ENCODE peak calls at places on chromosomes 2 and 18, in ten cellular contexts. A is transverse colon, S is right cardiac atrium, L is iPS DF 6.9, Q is heart right ventricle, F is aorta, J is pancreas, G is lower lobe of right lung, V is H1, Z is gastrocnemius medialis. K is an unnamed sample. For H3K4me1, the result is how much of the 10 kb centered on the place peaks cover.

GRCh38 chr2:171128461-171128860 is 32.2 kb downstream of the TLK1 start:
- DNase-seq in A (no peak), S (no peak), L (no peak), Q (no peak), F (no peak), J (no peak), G (no peak), V (no peak), Z (no peak), K (no peak)

GRCh38 chr18:49911414-49911813 is 98.1 kb upstream of the ACAA2 start:
- DNase-seq in A (no peak), S (no peak), L (no peak), Q (no peak), F (no peak), J (no peak), G (no peak), V (no peak), Z (no peak), K (no peak)

GRCh38 chr2:58664523-58665155 is 423.5 kb upstream of the FANCL start:
- DNase-seq in A (no peak), S (no peak), L (no peak), Q (no peak), F (no peak), J (no peak), G (no peak), V (no peak), Z (no peak), K (no peak)

GRCh38 chr2:2572393-2573204 is 241.5 kb upstream of the MYT1L start:
- DNase-seq in A (no peak), S (no peak), L (no peak), Q (no peak), F (no peak), J (no peak), G (no peak), V (peak), Z (no peak), K (no peak)

GRCh38 chr2:208250401-208250800 is 4.5 kb downstream of the IDH1 start:
- DNase-seq in A (no peak), S (no peak), L (no peak), Q (no peak), F (no peak), J (no peak), G (no peak), V (no peak), Z (no peak), K (no peak)

GRCh38 chr2:168188011-168188410 is 59.4 kb downstream of the STK39 start:
- DNase-seq in A (no peak), S (no peak), L (no peak), Q (no peak), F (no peak), J (no peak), G (no peak), V (no peak), Z (no peak), K (no peak)

GRCh38 chr2:231343988-231344387 is 51.5 kb upstream of the B3GNT7 start:
- DNase-seq in A (no peak), S (no peak), L (no peak), Q (no peak), F (no peak), J (no peak), G (no peak), V (no peak), Z (no peak), K (no peak)

GRCh38 chr2:231299267-231299666 is 96.2 kb upstream of the B3GNT7 start:
- DNase-seq in A (no peak), S (no peak), L (no peak), Q (no peak), F (no peak), J (no peak), G (no peak), V (no peak), Z (no peak), K (no peak)

DNA sequence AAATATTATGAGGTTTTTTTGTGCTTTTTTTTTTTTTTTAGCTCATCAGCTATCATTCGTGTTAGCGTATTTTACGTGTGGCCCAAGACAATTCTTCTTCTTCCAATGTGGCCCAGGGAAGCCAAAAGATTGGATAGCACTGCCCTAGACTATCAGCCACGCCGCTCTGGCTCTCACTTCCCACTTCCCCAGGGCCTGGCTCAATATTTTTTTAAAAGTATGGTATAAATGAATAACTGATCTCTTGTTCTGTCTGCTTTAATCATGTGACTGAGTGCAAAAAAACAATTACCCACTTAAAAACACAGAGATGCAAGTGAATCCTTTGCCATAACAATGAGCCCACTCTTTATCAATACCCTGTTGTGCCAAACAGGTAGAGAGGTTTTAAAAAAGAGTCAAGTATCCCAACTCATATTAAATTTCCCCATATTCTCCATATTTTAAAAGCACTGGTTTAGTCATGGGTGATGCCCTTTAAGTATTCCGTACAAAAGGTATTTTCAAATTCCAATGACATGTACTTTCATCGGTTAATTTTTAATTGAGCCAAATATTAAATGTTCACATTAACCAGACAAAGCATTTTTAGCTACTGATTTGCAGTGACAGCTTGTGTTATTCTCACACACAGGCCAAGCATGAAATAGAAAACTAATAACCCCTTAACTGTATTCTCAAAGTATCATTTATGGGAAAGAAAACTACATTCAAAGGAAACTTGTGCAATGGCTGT is 12.6 kb downstream of the BCL2 start:
- DNase-seq in A (no peak), S (no peak), L (no peak), Q (no peak), F (no peak), J (no peak), G (no peak), V (no peak), Z (no peak), K (no peak)
- H3K4me1 ChIP-seq in A (under half), S (under half), L (under half), Q (under half), F (under half), J (under half), G (under half), V (under half), Z (under half), K (half or more)

GRCh38 chr2:42190191-42190590 is 21.0 kb downstream of the EML4 start:
- DNase-seq in A (no peak), S (no peak), L (no peak), Q (no peak), F (no peak), J (no peak), G (no peak), V (no peak), Z (no peak), K (no peak)

GRCh38 chr2:42191285-42192009 is 22.3 kb downstream of the EML4 start:
- DNase-seq in A (peak), S (no peak), L (no peak), Q (no peak), F (no peak), J (no peak), G (no peak), V (no peak), Z (no peak), K (no peak)

GRCh38 chr2:42192642-42193566 is 23.8 kb downstream of the EML4 start:
- DNase-seq in A (no peak), S (no peak), L (no peak), Q (no peak), F (no peak), J (no peak), G (no peak), V (no peak), Z (no peak), K (no peak)

GRCh38 chr2:42193722-42194187 is 24.6 kb downstream of the EML4 start:
- DNase-seq in A (no peak), S (no peak), L (no peak), Q (no peak), F (no peak), J (no peak), G (no peak), V (no peak), Z (no peak), K (no peak)

GRCh38 chr2:42192010-42192373 is 22.8 kb downstream of the EML4 start:
- DNase-seq in A (no peak), S (no peak), L (no peak), Q (no peak), F (no peak), J (no peak), G (no peak), V (no peak), Z (no peak), K (no peak)
- H3K4me3 ChIP-seq in A (no peak), S (no peak), L (no peak), Q (no peak), F (no peak), J (no peak), G (no peak), V (no peak), Z (no peak), K (no peak)

GRCh38 chr2:103174711-103175110 is 412.9 kb downstream of the TMEM182 start:
- DNase-seq in A (no peak), S (no peak), L (no peak), Q (no peak), F (no peak), J (no peak), G (no peak), V (no peak), Z (no peak), K (no peak)

GRCh38 chr2:103183061-103183460 is 421.2 kb downstream of the TMEM182 start:
- DNase-seq in A (no peak), S (no peak), L (no peak), Q (no peak), F (no peak), J (no peak), G (no peak), V (no peak), Z (no peak), K (no peak)

GRCh38 chr2:103176289-103176915 is 414.6 kb downstream of the TMEM182 start:
- DNase-seq in A (no peak), S (no peak), L (no peak), Q (no peak), F (no peak), J (no peak), G (no peak), V (no peak), Z (no peak), K (no peak)

DNA sequence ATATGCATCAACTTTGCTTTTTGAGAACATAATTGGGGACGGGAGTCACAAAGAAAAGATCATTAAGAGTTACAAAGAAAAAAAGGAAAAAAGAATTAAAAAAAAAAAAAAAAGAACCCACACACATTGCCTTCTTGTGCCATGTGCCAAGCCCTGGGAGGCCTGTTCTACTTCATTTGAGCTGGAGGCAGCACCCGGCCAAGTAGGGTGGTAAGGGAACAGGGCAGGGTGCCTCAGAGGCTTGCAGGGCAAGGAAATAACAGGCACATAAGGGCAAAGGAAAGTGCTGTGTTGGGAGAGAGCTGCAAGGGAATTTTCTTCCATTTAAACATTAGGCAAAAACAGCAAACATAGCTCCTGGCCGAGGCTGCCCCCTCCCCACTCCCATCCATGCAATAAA is 418.0 kb downstream of the TMEM182 start:
- DNase-seq in A (no peak), S (no peak), L (no peak), Q (no peak), F (no peak), J (peak), G (no peak), V (no peak), Z (no peak), K (no peak)
- H3K27ac ChIP-seq in A (no peak), S (no peak), L (no peak), Q (no peak), F (no peak), J (no peak), G (no peak), V (no peak), Z (no peak), K (no peak)

GRCh38 chr2:47064076-47064475 is 91.0 kb downstream of the STPG4 start:
- DNase-seq in A (no peak), S (no peak), L (no peak), Q (no peak), F (no peak), J (no peak), G (no peak), V (no peak), Z (no peak), K (no peak)

GRCh38 chr2:47061989-47062678 is 93.0 kb downstream of the STPG4 start:
- DNase-seq in A (no peak), S (peak), L (no peak), Q (no peak), F (no peak), J (no peak), G (no peak), V (no peak), Z (no peak), K (no peak)

GRCh38 chr2:47060652-47061170 is 94.4 kb downstream of the STPG4 start:
- DNase-seq in A (no peak), S (no peak), L (no peak), Q (no peak), F (no peak), J (no peak), G (no peak), V (no peak), Z (no peak), K (no peak)

GRCh38 chr2:47063159-47063930 is 91.8 kb downstream of the STPG4 start:
- DNase-seq in A (no peak), S (no peak), L (no peak), Q (no peak), F (no peak), J (no peak), G (no peak), V (no peak), Z (no peak), K (no peak)

GRCh38 chr2:47062721-47063120 is 92.4 kb downstream of the STPG4 start:
- DNase-seq in A (no peak), S (no peak), L (no peak), Q (no peak), F (no peak), J (no peak), G (no peak), V (no peak), Z (no peak), K (no peak)
- H3K4me1 ChIP-seq in A (half or more), S (under half), L (under half), Q (half or more), F (under half), J (under half), G (half or more), V (under half), Z (half or more), K (under half)

DNA sequence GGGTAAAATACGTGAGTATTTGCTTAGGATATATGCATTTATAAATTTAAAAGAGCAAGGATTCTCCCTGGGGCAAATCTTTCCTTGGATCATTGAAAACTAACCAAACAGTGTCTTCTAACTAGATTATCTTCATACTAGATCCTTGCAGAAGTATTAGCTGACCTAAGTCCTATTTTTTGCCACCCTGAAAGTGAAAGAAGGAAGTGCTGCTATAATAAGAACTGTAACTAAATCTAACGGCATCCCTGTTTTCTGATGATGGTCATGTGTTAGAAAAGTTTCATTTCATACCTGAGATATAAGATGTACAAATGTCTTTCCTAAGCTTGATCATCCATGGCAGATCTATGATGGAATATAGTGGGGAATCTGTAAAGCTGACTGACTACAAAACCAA is 102.7 kb downstream of the MAP2 start:
- DNase-seq in A (no peak), S (no peak), L (no peak), Q (no peak), F (no peak), J (no peak), G (no peak), V (no peak), Z (no peak), K (no peak)
- H3K4me3 ChIP-seq in A (no peak), S (peak), L (no peak), Q (peak), F (peak), J (no peak), G (peak), V (no peak), Z (peak), K (no peak)

GRCh38 chr2:20213651-20214565 is 11.0 kb downstream of the SDC1 start:
- DNase-seq in A (peak), S (no peak), L (no peak), Q (no peak), F (no peak), J (no peak), G (peak), V (no peak), Z (no peak), K (no peak)
- H3K27ac ChIP-seq in A (peak), S (no peak), L (no peak), Q (no peak), F (no peak), J (peak), G (peak), V (no peak), Z (no peak), K (no peak)

GRCh38 chr2:160354677-160355076 is 138.9 kb downstream of the RBMS1 start:
- DNase-seq in A (no peak), S (no peak), L (no peak), Q (no peak), F (no peak), J (no peak), G (no peak), V (no peak), Z (no peak), K (no peak)
- H3K4me1 ChIP-seq in A (under half), S (under half), L (under half), Q (half or more), F (under half), J (under half), G (half or more), V (under half), Z (half or more), K (under half)

GRCh38 chr18:25451077-25451658 is 99.2 kb upstream of the ZNF521 start:
- DNase-seq in A (no peak), S (no peak), L (no peak), Q (no peak), F (no peak), J (no peak), G (no peak), V (no peak), Z (no peak), K (no peak)
- H3K4me3 ChIP-seq in A (no peak), S (no peak), L (no peak), Q (no peak), F (no peak), J (no peak), G (no peak), V (no peak), Z (no peak), K (no peak)

GRCh38 chr2:28336993-28337627 is 55.5 kb upstream of the FOSL2 start:
- DNase-seq in A (no peak), S (no peak), L (no peak), Q (no peak), F (no peak), J (no peak), G (no peak), V (no peak), Z (no peak), K (no peak)

GRCh38 chr2:28338754-28339325 is 53.8 kb upstream of the FOSL2 start:
- DNase-seq in A (no peak), S (no peak), L (no peak), Q (no peak), F (no peak), J (no peak), G (no peak), V (no peak), Z (no peak), K (no peak)

GRCh38 chr2:28336264-28336992 is 56.2 kb upstream of the FOSL2 start:
- DNase-seq in A (no peak), S (no peak), L (no peak), Q (no peak), F (no peak), J (no peak), G (no peak), V (no peak), Z (no peak), K (no peak)

GRCh38 chr2:28339516-28340175 is 53.0 kb upstream of the FOSL2 start:
- DNase-seq in A (no peak), S (no peak), L (no peak), Q (no peak), F (no peak), J (no peak), G (no peak), V (no peak), Z (no peak), K (no peak)

DNA sequence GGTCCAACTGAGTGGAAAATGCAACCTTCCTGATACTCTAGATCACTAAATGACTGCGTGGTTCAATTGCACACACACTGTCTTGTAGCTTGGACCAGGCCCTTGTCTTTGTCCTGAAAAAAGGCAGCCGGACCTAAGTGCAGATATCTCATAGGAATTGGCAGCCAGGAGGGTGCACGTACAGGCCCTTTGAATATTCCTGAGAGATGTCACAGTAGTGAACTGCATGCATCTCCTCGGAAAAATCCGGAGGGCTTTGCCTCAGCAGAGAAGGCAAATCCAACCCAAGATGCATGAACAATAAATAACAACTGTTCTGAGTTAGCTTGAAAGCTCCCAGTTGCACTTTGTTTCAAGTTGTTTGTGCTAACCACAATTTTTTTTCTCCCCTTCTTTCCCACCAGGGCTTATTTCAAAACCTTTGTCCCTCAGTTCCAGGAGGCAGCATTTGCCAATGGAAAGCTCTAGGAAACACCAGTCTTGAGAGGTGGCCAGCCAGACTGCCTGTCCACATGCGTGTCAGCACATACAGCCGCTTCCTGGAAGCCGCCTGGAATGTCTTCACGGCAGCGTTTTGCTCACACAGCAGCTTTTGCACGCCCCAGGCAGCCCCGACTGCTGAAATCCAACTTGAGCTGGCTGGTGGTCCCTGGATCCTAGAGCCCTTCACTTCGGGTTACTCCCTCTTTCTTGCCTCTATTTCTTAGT is 54.5 kb upstream of the FOSL2 start:
- DNase-seq in A (peak), S (peak), L (no peak), Q (peak), F (peak), J (no peak), G (no peak), V (no peak), Z (peak), K (no peak)
- H3K27ac ChIP-seq in A (peak), S (peak), L (no peak), Q (peak), F (no peak), J (no peak), G (no peak), V (no peak), Z (peak), K (no peak)

K was measured in CD4-positive, CD25-positive, alpha-beta regulatory T cell.